ENCODE peak calls at places on chromosomes 1 and 21, in seven cellular contexts. A, R, S, E, K, B and C are unnamed samples. For H3K4me1 and H3K27me3, the result is how much of the 10 kb centered on the place peaks cover.

GRCh38 chr1:214362188-214362882 is 81.4 kb downstream of the SMYD2 start:
- DNase-seq in S (no peak), E (peak), A (no peak), K (no peak), B (peak), R (no peak), C (peak)

GRCh38 chr1:178241837-178242236 is 147.9 kb downstream of the RASAL2 start:
- DNase-seq in S (no peak), B (no peak), A (no peak), K (no peak), E (no peak), R (no peak), C (no peak)

GRCh38 chr21:42218836-42219605 is at the start of gene ABCG1:
- DNase-seq in E (no peak), S (no peak), A (peak), R (peak), B (peak), K (no peak), C (no peak)

GRCh38 chr1:199585392-199585791 is 442.1 kb upstream of the NR5A2 start:
- DNase-seq in R (no peak), E (no peak), A (no peak), B (no peak), K (peak), S (no peak), C (no peak)

GRCh38 chr1:182357177-182357576 is 34.4 kb downstream of the GLUL start:
- DNase-seq in E (no peak), K (no peak), A (no peak), R (peak), B (no peak), S (no peak), C (no peak)

GRCh38 chr1:178283409-178283808 is 189.5 kb downstream of the RASAL2 start:
- DNase-seq in R (peak), B (peak), K (no peak), E (no peak), S (no peak), A (no peak), C (no peak)

GRCh38 chr1:167617100-167617949 is 12.7 kb upstream of the RCSD1 start:
- DNase-seq in R (peak), A (no peak), S (no peak), E (peak), K (no peak), B (peak), C (peak)

GRCh38 chr21:31330144-31330483 is 13.9 kb downstream of the TIAM1 start:
- DNase-seq in B (no peak), A (no peak), S (no peak), K (no peak), E (no peak), R (no peak), C (no peak)

GRCh38 chr1:214310777-214311690 is 30.1 kb downstream of the SMYD2 start:
- DNase-seq in K (no peak), B (no peak), R (no peak), E (no peak), S (no peak), A (no peak), C (no peak)

GRCh38 chr1:107575226-107575625 is 389.8 kb downstream of the VAV3 start:
- DNase-seq in E (no peak), B (no peak), R (no peak), K (peak), S (no peak), A (no peak), C (no peak)

GRCh38 chr1:204975568-204976235 is 67.3 kb upstream of the CNTN2 start:
- DNase-seq in B (peak), R (peak), K (no peak), S (peak), E (no peak), A (peak), C (no peak)

GRCh38 chr1:201310251-201310985 is 27.1 kb downstream of the PKP1 start:
- DNase-seq in K (no peak), A (no peak), E (no peak), S (no peak), R (no peak), B (no peak), C (no peak)

GRCh38 chr21:14070049-14070893 is 140.5 kb downstream of the LIPI start:
- DNase-seq in R (no peak), K (no peak), S (no peak), E (no peak), B (no peak), A (no peak), C (no peak)

GRCh38 chr1:164739189-164739588 is 180.2 kb downstream of the PBX1 start:
- DNase-seq in E (no peak), S (no peak), R (no peak), K (no peak), A (no peak), B (no peak), C (no peak)

GRCh38 chr1:117366982-117367768 is at the start of gene MAN1A2:
- DNase-seq in A (peak), S (peak), K (peak), B (peak), R (peak), E (peak), C (peak)

GRCh38 chr1:53739109-53739681 is at the start of gene GLIS1:
- DNase-seq in B (peak), E (peak), K (peak), R (peak), A (peak), S (peak), C (peak)

GRCh38 chr1:167670563-167670962 is 40.5 kb downstream of the RCSD1 start:
- DNase-seq in E (no peak), S (no peak), K (no peak), B (no peak), A (no peak), R (no peak), C (no peak)

GRCh38 chr1:1349256-1350012 is at the start of gene DVL1:
- DNase-seq in R (peak), K (no peak), S (no peak), B (peak), E (no peak), A (peak), C (peak)

GRCh38 chr1:57468661-57469523 is 45.0 kb upstream of the DAB1 start:
- DNase-seq in K (no peak), R (peak), B (peak), S (no peak), A (no peak), E (no peak), C (no peak)

GRCh38 chr1:228953207-228953606 is 217.9 kb downstream of the RHOU start:
- DNase-seq in A (no peak), E (no peak), B (no peak), S (no peak), K (no peak), R (no peak), C (no peak)

GRCh38 chr1:175373786-175374623 is 181.4 kb upstream of the KIAA0040 start:
- DNase-seq in K (no peak), R (peak), A (no peak), B (peak), E (no peak), S (no peak), C (no peak)

GRCh38 chr21:45142469-45142868 is 68.1 kb downstream of the ADARB1 start:
- DNase-seq in K (no peak), S (no peak), A (no peak), R (no peak), E (peak), B (peak), C (no peak)

GRCh38 chr1:227782226-227782625 is 33.2 kb upstream of the PRSS38 start:
- DNase-seq in S (no peak), B (no peak), R (no peak), K (no peak), A (no peak), E (no peak), C (peak)

GRCh38 chr1:88876573-88877335 is 14.6 kb downstream of the GTF2B start:
- DNase-seq in K (peak), R (no peak), S (no peak), B (no peak), E (no peak), A (no peak), C (no peak)

GRCh38 chr1:205840524-205840923 is 9.4 kb downstream of the PM20D1 start:
- DNase-seq in K (no peak), A (no peak), B (no peak), S (no peak), R (peak), E (no peak), C (no peak)

GRCh38 chr1:38420666-38421065 is 374.1 kb upstream of the POU3F1 start:
- DNase-seq in E (no peak), A (no peak), K (no peak), S (no peak), R (peak), B (no peak), C (no peak)

GRCh38 chr1:155125946-155126493 is 1.7 kb upstream of the EFNA1 start:
- DNase-seq in R (peak), A (peak), S (peak), B (peak), K (no peak), E (peak), C (no peak)

GRCh38 chr1:183218981-183219621 is 33.0 kb downstream of the LAMC2 start:
- DNase-seq in R (no peak), K (no peak), B (no peak), A (peak), E (peak), S (peak), C (peak)

GRCh38 chr1:109789771-109790170 is 26.0 kb upstream of the EPS8L3 start:
- DNase-seq in E (peak), K (no peak), B (no peak), S (no peak), R (no peak), A (no peak), C (peak)

GRCh38 chr1:197222025-197222685 is 45.9 kb upstream of the CRB1 start:
- DNase-seq in S (no peak), E (no peak), B (peak), A (no peak), K (peak), R (peak), C (no peak)

GRCh38 chr1:212749924-212750535 is 41.5 kb downstream of the NSL1 start:
- DNase-seq in K (peak), B (peak), S (no peak), E (no peak), A (no peak), R (peak), C (no peak)

GRCh38 chr1:98920441-98921110 is 84.1 kb downstream of the PLPPR5 start:
- DNase-seq in A (no peak), B (peak), R (no peak), E (no peak), S (no peak), K (peak), C (no peak)

GRCh38 chr1:97870574-97870973 is 50.3 kb downstream of the DPYD start:
- DNase-seq in R (no peak), E (no peak), B (no peak), K (no peak), S (no peak), A (no peak), C (no peak)

GRCh38 chr1:186059311-186059710 is 315.7 kb downstream of the TPR start:
- DNase-seq in K (no peak), S (no peak), B (peak), R (no peak), A (peak), E (no peak), C (no peak)

GRCh38 chr21:33561373-33561772 is 18.5 kb downstream of the SON start:
- DNase-seq in S (no peak), A (no peak), R (no peak), E (no peak), K (no peak), B (peak), C (no peak)

GRCh38 chr1:179866616-179867015 is 11.0 kb downstream of the TOR1AIP2 start:
- DNase-seq in A (no peak), K (no peak), B (no peak), S (no peak), R (peak), E (no peak), C (no peak)

GRCh38 chr1:203199481-203200058 is 13.1 kb upstream of the CHI3L1 start:
- DNase-seq in B (no peak), A (no peak), K (no peak), R (no peak), S (no peak), E (no peak), C (no peak)
- H3K27ac ChIP-seq in B (no peak), A (peak), K (no peak), R (no peak), S (no peak), E (peak), C (peak)

GRCh38 chr1:94608142-94608851 is 66.7 kb upstream of the F3 start:
- DNase-seq in E (no peak), B (no peak), K (no peak), A (no peak), S (no peak), R (no peak), C (no peak)
- H3K4me1 ChIP-seq in E (under half), B (under half), K (under half), A (under half), S (under half), R (under half), C (under half)

GRCh38 chr1:71045463-71046028 is 2.1 kb downstream of the PTGER3 start:
- DNase-seq in K (no peak), S (no peak), B (no peak), A (no peak), R (no peak), E (no peak), C (peak)
- H3K27me3 ChIP-seq in K (under half), S (under half), B (under half), A (under half), R (under half), E (under half), C (under half)

GRCh38 chr1:31004231-31004621 is 61.3 kb downstream of the PUM1 start:
- DNase-seq in E (no peak), B (no peak), S (no peak), R (no peak), A (no peak), K (no peak), C (no peak)
- H3K27ac ChIP-seq in E (no peak), B (peak), S (no peak), R (no peak), A (no peak), K (no peak), C (no peak)